ENCODE peak calls at places on chromosomes 7 and 10, in eight cellular contexts. K is left cardiac atrium; N is activated T-helper 9 cell treated with anti-CD3 and anti-CD28 coated beads, Interleukin-2, amount 50 U/mL, for 16 hours; O is uterus; I is GM20000; B is neural crest cell; V is CD8-positive, alpha-beta memory T cell; Y is A549. G is an unnamed sample.

GRCh38 chr10:101216207-101216607 is 13.1 kb downstream of the LBX1 start:
- DNase-seq in N (no peak), O (no peak), Y (no peak), V (no peak), K (no peak), I (no peak), B (no peak), G (no peak)

GRCh38 chr10:120279196-120279595 is 177.8 kb upstream of the PLPP4 start:
- DNase-seq in O (no peak), I (no peak), N (no peak), Y (no peak), K (no peak), V (no peak), B (no peak), G (no peak)

GRCh38 chr10:122112625-122113160 is 123.7 kb downstream of the TACC2 start:
- DNase-seq in K (peak), V (no peak), Y (peak), B (peak), O (peak), I (peak), N (no peak), G (peak)

GRCh38 chr10:97648557-97649404 is 8.3 kb downstream of the PI4K2A start:
- DNase-seq in B (no peak), Y (peak), V (peak), K (no peak), O (no peak), N (peak), I (peak), G (peak)

GRCh38 chr7:142323706-142324105 is 65.8 kb upstream of the PRSS58 start:
- DNase-seq in O (no peak), N (peak), B (peak), V (no peak), I (no peak), Y (peak), K (no peak), G (no peak)

GRCh38 chr7:141686670-141687069 is 15.3 kb downstream of the DENND11 start:
- DNase-seq in O (no peak), Y (no peak), V (no peak), B (no peak), N (no peak), I (no peak), K (no peak), G (no peak)

GRCh38 chr10:78961760-78962159 is 107.0 kb upstream of the ZMIZ1 start:
- DNase-seq in B (no peak), O (no peak), Y (no peak), N (no peak), V (no peak), K (no peak), I (no peak), G (no peak)

GRCh38 chr10:61406282-61406681 is 46.9 kb downstream of the TMEM26 start:
- DNase-seq in N (no peak), O (no peak), B (no peak), I (no peak), K (no peak), Y (no peak), V (no peak), G (no peak)

GRCh38 chr7:25669954-25670841 is 441.9 kb upstream of the NPVF start:
- DNase-seq in O (peak), K (peak), V (no peak), I (no peak), B (no peak), Y (no peak), N (no peak), G (no peak)

GRCh38 chr10:62414359-62414758 is 40.2 kb downstream of the ZNF365 start:
- DNase-seq in B (no peak), N (no peak), O (no peak), I (no peak), V (no peak), K (no peak), Y (no peak), G (no peak)

GRCh38 chr7:2258661-2259365 is 16.8 kb downstream of the NUDT1 start:
- DNase-seq in B (no peak), I (peak), K (no peak), O (no peak), N (no peak), V (no peak), Y (no peak), G (no peak)

GRCh38 chr10:22229756-22230330 is 12.0 kb upstream of the EBLN1 start:
- DNase-seq in V (no peak), B (no peak), Y (no peak), N (no peak), O (no peak), K (no peak), I (no peak), G (no peak)

GRCh38 chr7:22124906-22125305 is 179.2 kb upstream of the CDCA7L start:
- DNase-seq in V (no peak), O (no peak), B (no peak), I (no peak), K (no peak), N (no peak), Y (no peak), G (no peak)

GRCh38 chr7:20541615-20542349 is 73.7 kb upstream of the ABCB5 start:
- DNase-seq in Y (no peak), B (no peak), I (no peak), V (no peak), N (no peak), O (no peak), K (no peak), G (no peak)

GRCh38 chr7:29921404-29922010 is 68.1 kb downstream of the SCRN1 start:
- DNase-seq in B (peak), Y (peak), I (peak), V (no peak), O (no peak), N (peak), K (peak), G (peak)

GRCh38 chr7:120273476-120273975 is 551 bp downstream of the KCND2 start:
- DNase-seq in K (no peak), B (peak), V (no peak), Y (no peak), N (no peak), O (peak), I (peak), G (peak)

GRCh38 chr7:158245724-158246041 is 341.9 kb downstream of the PTPRN2 start:
- DNase-seq in K (no peak), V (no peak), N (no peak), B (no peak), Y (no peak), O (no peak), I (no peak), G (no peak)

GRCh38 chr10:12255048-12255447 is 59.1 kb downstream of the CDC123 start:
- DNase-seq in Y (no peak), I (no peak), B (no peak), N (no peak), V (no peak), K (no peak), O (no peak), G (no peak)

GRCh38 chr7:29564455-29565185 is 985 bp downstream of the PRR15 start:
- DNase-seq in O (peak), N (no peak), V (no peak), I (no peak), K (peak), B (peak), Y (peak), G (peak)

GRCh38 chr7:5692845-5693278 is 88.6 kb downstream of the RNF216 start:
- DNase-seq in V (no peak), B (no peak), I (no peak), N (no peak), Y (peak), O (no peak), K (no peak), G (peak)

GRCh38 chr10:102540023-102540422 is 36.3 kb downstream of the SUFU start:
- DNase-seq in I (peak), N (no peak), Y (peak), V (no peak), B (no peak), O (no peak), K (no peak), G (no peak)

GRCh38 chr10:93947055-93947454 is 46.7 kb upstream of the PLCE1 start:
- DNase-seq in Y (no peak), B (no peak), I (no peak), O (no peak), N (no peak), V (no peak), K (peak), G (peak)

GRCh38 chr10:42367532-42368230 is 270.7 kb downstream of the ZNF33B start:
- DNase-seq in V (no peak), I (peak), Y (no peak), O (peak), K (peak), B (no peak), N (no peak), G (peak)

GRCh38 chr7:96739609-96740008 is 30.0 kb upstream of the SEM1 start:
- DNase-seq in V (no peak), I (no peak), N (no peak), K (no peak), B (no peak), Y (no peak), O (no peak), G (no peak)

GRCh38 chr10:110355922-110356627 is 51.4 kb upstream of the SMNDC1 start:
- DNase-seq in K (no peak), I (no peak), O (no peak), B (no peak), N (no peak), Y (no peak), V (no peak), G (no peak)

GRCh38 chr7:41130021-41130420 is 572.9 kb downstream of the INHBA start:
- DNase-seq in K (no peak), Y (no peak), B (no peak), I (no peak), N (no peak), V (no peak), O (no peak), G (no peak)

GRCh38 chr10:7494034-7494433 is 83.2 kb upstream of the SFMBT2 start:
- DNase-seq in Y (no peak), N (no peak), V (no peak), K (no peak), O (no peak), I (no peak), B (no peak), G (no peak)

G was measured in astrocyte.